ENCODE peak calls at places on chromosomes 13 and 19, in six cellular contexts. N, R, P, X, Z and U are unnamed samples.

GRCh38 chr19:53982611-53983010 is 8.8 kb upstream of the CACNG6 start:
- DNase-seq in X (no peak), P (no peak), N (peak; percentile 71), Z (peak; percentile 59), R (no peak), U (no peak)

GRCh38 chr13:95002126-95002525 is 289.8 kb upstream of the SOX21 start:
- DNase-seq in N (no peak), R (no peak), X (no peak), Z (no peak), P (no peak), U (no peak)

GRCh38 chr13:29479716-29480492 is 115.6 kb downstream of the SLC7A1 start:
- DNase-seq in P (no peak), N (peak; percentile 52), X (no peak), R (no peak), Z (no peak), U (no peak)

GRCh38 chr19:35266904-35267817 is 1.6 kb upstream of the USF2 start:
- DNase-seq in Z (no peak), P (peak; percentile 58), N (peak; percentile 76), R (no peak), X (peak; percentile 7), U (no peak)

GRCh38 chr19:35704218-35704617 is at the start of gene ZBTB32:
- DNase-seq in R (peak; percentile 14), X (peak; percentile 69), N (peak; percentile 91), P (no peak), Z (no peak), U (no peak)

GRCh38 chr19:4425531-4425930 is 23.1 kb downstream of the CHAF1A start:
- DNase-seq in R (peak; percentile 19), P (no peak), X (peak; percentile 95), Z (no peak), N (no peak), U (no peak)

GRCh38 chr13:31073859-31074718 is 87.6 kb downstream of the HSPH1 start:
- DNase-seq in P (peak; percentile 96), R (no peak), Z (no peak), N (no peak), X (peak; percentile 57), U (no peak)

GRCh38 chr19:6014551-6015135 is 36.7 kb upstream of the RANBP3 start:
- DNase-seq in N (no peak), Z (no peak), R (no peak), X (no peak), P (no peak), U (no peak)

GRCh38 chr19:46926201-46927071 is 65.6 kb downstream of the ARHGAP35 start:
- DNase-seq in N (no peak), R (no peak), X (no peak), P (peak; percentile 40), Z (no peak), U (no peak)

GRCh38 chr13:50192272-50192813 is 177.1 kb downstream of the KCNRG start:
- DNase-seq in R (no peak), X (no peak), Z (no peak), N (no peak), P (no peak), U (no peak)

GRCh38 chr13:46728777-46729176 is 68.2 kb downstream of the ESD start:
- DNase-seq in N (peak; percentile 59), X (peak; percentile 31), P (peak; percentile 16), R (no peak), Z (no peak), U (no peak)

DNA sequence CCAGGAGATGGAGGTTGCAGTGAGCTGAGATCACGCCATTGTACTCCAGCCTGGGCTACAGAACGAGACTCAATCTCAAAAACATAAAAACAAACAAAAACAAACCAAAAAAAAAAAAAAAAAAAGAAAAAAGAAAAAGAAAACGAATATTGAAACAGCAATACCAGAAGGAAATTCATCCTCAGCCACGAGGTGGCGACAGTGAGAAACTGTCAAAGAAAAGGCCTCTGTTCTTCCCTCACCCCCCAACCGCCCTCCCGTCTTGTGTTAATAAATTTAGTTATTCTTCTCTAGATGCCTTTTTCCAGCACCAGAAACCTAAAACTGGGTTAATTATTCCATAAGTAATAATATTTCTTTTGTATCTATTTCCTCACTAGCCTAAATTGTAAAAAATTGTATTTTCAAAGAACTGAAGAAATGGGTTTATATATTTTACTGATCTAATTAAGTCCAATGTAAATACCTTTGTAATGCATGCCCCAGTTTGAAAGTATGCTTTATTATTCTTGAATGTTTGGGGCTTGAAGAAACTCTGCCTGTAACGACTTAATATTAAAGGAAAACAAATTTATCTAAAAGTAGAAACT is 38.6 kb downstream of the LIG4 start:
- DNase-seq in R (no peak), X (peak; percentile 23), P (peak; percentile 52), Z (peak; percentile 31), N (peak; percentile 85), U (no peak)
- TF ChIP-seq CTCF in R (peak; percentile 29), X (peak; percentile 45), P (peak; percentile 67), Z (no peak), N (peak; percentile 86), U (no peak)

DNA sequence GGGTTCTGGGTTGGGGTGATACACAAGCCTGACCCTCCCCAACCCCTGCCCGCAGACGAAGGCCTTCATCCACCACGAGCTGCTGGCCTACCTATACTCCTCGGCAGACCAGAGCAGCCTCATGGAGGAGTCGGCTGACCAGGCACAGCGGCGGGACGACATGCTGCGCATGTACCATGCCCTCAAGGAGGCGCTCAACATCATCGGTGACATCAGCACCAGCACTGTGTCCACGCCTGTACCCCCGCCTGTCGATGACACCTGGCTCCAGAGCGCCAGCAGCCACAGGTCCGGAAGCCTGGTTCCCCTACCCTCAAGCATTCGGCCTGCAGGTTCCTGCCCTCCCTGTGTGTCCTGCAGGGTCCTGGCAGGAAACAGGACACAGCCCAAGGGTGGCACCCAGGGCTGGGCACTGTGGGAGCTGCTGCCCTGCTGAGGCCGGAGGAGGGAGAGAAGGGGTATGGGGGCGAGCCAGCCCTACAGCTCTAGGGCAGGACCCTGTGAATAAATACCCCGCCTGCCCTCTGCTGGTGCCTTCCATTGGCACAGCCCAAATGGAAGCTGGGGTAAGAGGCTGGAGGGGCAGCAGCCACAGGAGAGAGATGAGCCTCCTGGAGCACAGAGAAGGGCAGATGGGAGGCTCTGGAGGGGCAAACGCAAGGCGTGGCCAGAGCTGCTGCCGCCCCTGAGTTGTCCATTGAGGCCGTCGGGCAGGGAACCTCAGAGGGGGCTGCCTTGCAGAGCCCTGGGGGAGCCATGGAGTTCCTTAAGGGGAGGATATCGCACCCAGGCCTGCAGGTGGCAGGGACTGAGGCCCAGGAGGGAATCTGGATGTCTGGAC is 6.8 kb downstream of the TMED1 start:
- DNase-seq in P (peak; percentile 43), Z (no peak), X (no peak), N (peak; percentile 76), R (no peak), U (no peak)
- TF ChIP-seq CTCF in P (peak; percentile 63), Z (no peak), X (peak; percentile 9), N (peak; percentile 49), R (peak; percentile 16), U (no peak)

GRCh38 chr19:17303167-17303939 is at the start of gene ABHD8:
- DNase-seq in Z (peak; percentile 97), N (peak; percentile 99), P (peak; percentile 98), X (peak; percentile 94), R (peak; percentile 78), U (peak; percentile 87)
- TF ChIP-seq CTCF in Z (peak; percentile 46), N (peak; percentile 83), P (peak; percentile 39), X (no peak), R (peak; percentile 27), U (no peak)

DNA sequence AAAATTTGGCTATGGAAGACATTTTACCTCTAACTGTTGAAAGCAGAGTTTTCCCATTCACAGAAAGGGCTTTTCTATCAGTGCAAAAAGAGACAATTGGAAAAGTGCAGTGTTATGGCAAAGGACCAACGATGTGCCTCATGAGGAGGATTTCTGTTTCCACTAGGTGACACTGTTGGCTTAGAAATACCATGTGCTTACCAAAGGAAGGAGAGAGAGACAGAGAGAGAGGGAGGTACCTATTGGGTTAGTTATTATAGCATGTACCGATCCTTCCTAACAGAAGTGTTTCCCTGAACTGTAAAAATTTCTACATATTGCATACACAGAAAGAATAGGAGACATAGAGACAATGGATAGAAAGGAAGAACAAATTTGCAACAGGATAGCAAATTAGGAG is 23.9 kb upstream of the PSG4 start:
- DNase-seq in R (no peak), N (no peak), P (peak; percentile 10), Z (no peak), X (no peak), U (no peak)
- TF ChIP-seq CTCF in R (no peak), N (no peak), P (peak; percentile 23), Z (no peak), X (no peak), U (no peak)

GRCh38 chr13:52736891-52737290 is 2.7 kb downstream of the CNMD start:
- DNase-seq in X (no peak), N (no peak), R (no peak), Z (no peak), P (no peak), U (no peak)

GRCh38 chr13:52737451-52737850 is 2.2 kb downstream of the CNMD start:
- DNase-seq in X (no peak), Z (no peak), R (no peak), P (no peak), N (no peak), U (no peak)

GRCh38 chr13:52737900-52738299 is 1.7 kb downstream of the CNMD start:
- DNase-seq in Z (no peak), R (no peak), P (no peak), X (no peak), N (no peak), U (no peak)

GRCh38 chr13:52739468-52740071 is at the start of gene CNMD:
- DNase-seq in Z (no peak), N (peak; percentile 76), R (no peak), P (no peak), X (no peak), U (no peak)

GRCh38 chr13:52738719-52739467 is 727 bp downstream of the CNMD start:
- DNase-seq in N (peak; percentile 87), Z (no peak), R (no peak), X (no peak), P (no peak), U (no peak)
- TF ChIP-seq CTCF in N (peak; percentile 90), Z (no peak), R (peak; percentile 36), X (no peak), P (no peak), U (no peak)

GRCh38 chr13:43132228-43132627 is 108.8 kb downstream of the DNAJC15 start:
- DNase-seq in P (peak; percentile 8), R (no peak), N (peak; percentile 87), X (peak; percentile 42), Z (peak; percentile 40), U (no peak)
- TF ChIP-seq CTCF in P (peak; percentile 37), R (no peak), N (peak; percentile 69), X (peak; percentile 27), Z (peak; percentile 65), U (no peak)